ENCODE peak calls at places on chromosomes 12 and 14, in ten cellular contexts. H is sigmoid colon, O is K562, I is body of pancreas, E is right lobe of liver, B is endothelial cell of umbilical vein, U is heart left ventricle, C is A549, N is upper lobe of left lung, K is suprapubic skin. R is an unnamed sample.

GRCh38 chr14:84225243-84225642 is 1304.7 kb upstream of the FLRT2 start:
- DNase-seq in H (peak), N (no peak), K (no peak), B (no peak), O (no peak), U (no peak), C (no peak), E (no peak), I (peak), R (no peak)

GRCh38 chr14:101062065-101062450 is 158.5 kb upstream of the RTL1 start:
- DNase-seq in O (no peak), I (no peak), K (peak), B (no peak), U (peak), H (peak), N (no peak), C (no peak), E (peak), R (no peak)

GRCh38 chr14:84554136-84554535 is 975.8 kb upstream of the FLRT2 start:
- DNase-seq in N (no peak), K (no peak), U (no peak), O (no peak), B (peak), H (no peak), C (no peak), E (no peak), I (no peak), R (no peak)

GRCh38 chr12:77667101-77667500 is 163.6 kb upstream of the NAV3 start:
- DNase-seq in H (no peak), C (no peak), B (no peak), O (no peak), K (no peak), E (no peak), I (no peak), U (no peak), N (no peak), R (no peak)

GRCh38 chr12:11959117-11959823 is 111.5 kb upstream of the BCL2L14 start:
- DNase-seq in E (no peak), O (no peak), N (no peak), U (no peak), I (no peak), C (no peak), K (no peak), H (no peak), B (peak), R (no peak)

GRCh38 chr12:21906919-21907642 is 34.1 kb downstream of the ABCC9 start:
- DNase-seq in B (no peak), E (no peak), K (no peak), O (no peak), N (no peak), U (no peak), H (no peak), C (no peak), I (no peak), R (no peak)

GRCh38 chr14:99230271-99231141 is 41.5 kb downstream of the BCL11B start:
- DNase-seq in N (no peak), B (no peak), E (no peak), O (peak), C (no peak), H (no peak), U (no peak), K (no peak), I (no peak), R (no peak)

GRCh38 chr12:14239350-14239934 is 126.0 kb upstream of the ATF7IP start:
- DNase-seq in B (no peak), I (peak), U (no peak), C (no peak), E (peak), K (no peak), N (no peak), O (no peak), H (no peak), R (no peak)

GRCh38 chr14:100885196-100886030 is 18.1 kb downstream of the RTL1 start:
- DNase-seq in N (no peak), I (no peak), B (no peak), E (no peak), O (no peak), K (peak), C (no peak), U (no peak), H (peak), R (no peak)

GRCh38 chr14:33647385-33647786 is 303.5 kb downstream of the EGLN3 start:
- DNase-seq in U (no peak), K (no peak), O (no peak), H (no peak), E (no peak), C (no peak), B (peak), N (no peak), I (no peak), R (no peak)

GRCh38 chr12:69534389-69534822 is 50.9 kb upstream of the CCT2 start:
- DNase-seq in O (no peak), N (no peak), K (peak), H (peak), I (peak), E (no peak), C (peak), U (no peak), B (peak), R (no peak)

GRCh38 chr12:27031531-27031930 is 9.2 kb downstream of the MED21 start:
- DNase-seq in E (no peak), U (no peak), O (no peak), H (no peak), K (no peak), B (no peak), C (no peak), N (no peak), I (no peak), R (no peak)

GRCh38 chr14:86723254-86723624 is 1193.3 kb downstream of the FLRT2 start:
- DNase-seq in I (no peak), O (no peak), K (no peak), H (no peak), C (no peak), U (no peak), N (no peak), E (no peak), B (no peak), R (no peak)

GRCh38 chr12:27333311-27334009 is 824 bp downstream of the BMAL2 start:
- DNase-seq in N (peak), C (no peak), B (peak), O (peak), H (peak), K (no peak), I (peak), E (peak), U (peak), R (peak)

GRCh38 chr12:64990991-64991570 is 130.0 kb downstream of the WIF1 start:
- DNase-seq in N (no peak), B (no peak), C (no peak), O (no peak), H (no peak), K (no peak), I (no peak), E (no peak), U (no peak), R (no peak)

GRCh38 chr12:121963341-121964018 is 45.1 kb downstream of the CFAP251 start:
- DNase-seq in H (no peak), O (no peak), B (no peak), I (no peak), K (no peak), C (no peak), E (no peak), U (no peak), N (peak), R (no peak)

GRCh38 chr12:102964872-102965271 is 7.4 kb downstream of the ASCL1 start:
- DNase-seq in K (no peak), U (no peak), B (no peak), O (no peak), N (peak), H (no peak), E (no peak), I (peak), C (peak), R (peak)

GRCh38 chr12:108568653-108569154 is 6.3 kb downstream of the ISCU start:
- DNase-seq in H (no peak), C (no peak), O (no peak), U (no peak), N (no peak), K (no peak), B (no peak), I (no peak), E (no peak), R (no peak)

GRCh38 chr12:5222011-5222461 is 178.4 kb downstream of the KCNA5 start:
- DNase-seq in I (no peak), B (no peak), H (no peak), E (no peak), N (no peak), O (no peak), C (no peak), K (no peak), U (no peak), R (no peak)

GRCh38 chr14:51852541-51852940 is 7.9 kb upstream of the GNG2 start:
- DNase-seq in H (no peak), B (no peak), N (no peak), I (no peak), E (no peak), U (no peak), C (no peak), K (no peak), O (no peak), R (no peak)

GRCh38 chr12:50986961-50987737 is 34.8 kb downstream of the HIGD1C start:
- DNase-seq in K (no peak), N (no peak), U (no peak), B (peak), I (peak), E (no peak), O (peak), C (no peak), H (peak), R (peak)

GRCh38 chr14:103402700-103403099 is 17.5 kb downstream of the MARK3 start:
- DNase-seq in I (peak), N (no peak), B (peak), H (no peak), K (no peak), C (no peak), U (no peak), E (no peak), O (no peak), R (no peak)

GRCh38 chr12:113039911-113040425 is 16.6 kb upstream of the DTX1 start:
- DNase-seq in H (no peak), U (no peak), E (no peak), K (no peak), O (no peak), C (no peak), B (no peak), I (no peak), N (no peak), R (no peak)

GRCh38 chr14:101709962-101710891 is 51.3 kb upstream of the PPP2R5C start:
- DNase-seq in C (no peak), B (no peak), K (peak), N (no peak), O (peak), U (no peak), H (no peak), I (no peak), E (no peak), R (peak)

GRCh38 chr12:896031-896430 is 53.5 kb downstream of the RAD52 start:
- DNase-seq in E (no peak), H (no peak), U (no peak), B (no peak), O (no peak), I (no peak), K (no peak), C (no peak), N (no peak), R (no peak)

GRCh38 chr12:118432812-118433540 is 56.6 kb downstream of the SUDS3 start:
- DNase-seq in U (no peak), B (no peak), N (no peak), O (no peak), I (no peak), K (no peak), C (no peak), E (no peak), H (no peak), R (no peak)

GRCh38 chr12:25202139-25202538 is 7.1 kb downstream of the ETFRF1 start:
- DNase-seq in H (no peak), E (no peak), O (no peak), B (no peak), N (no peak), I (no peak), C (no peak), U (no peak), K (no peak), R (no peak)

GRCh38 chr12:83434600-83434999 is 747.9 kb downstream of the TMTC2 start:
- DNase-seq in O (no peak), N (no peak), C (no peak), E (no peak), B (no peak), I (no peak), H (no peak), U (no peak), K (no peak), R (no peak)

DNA sequence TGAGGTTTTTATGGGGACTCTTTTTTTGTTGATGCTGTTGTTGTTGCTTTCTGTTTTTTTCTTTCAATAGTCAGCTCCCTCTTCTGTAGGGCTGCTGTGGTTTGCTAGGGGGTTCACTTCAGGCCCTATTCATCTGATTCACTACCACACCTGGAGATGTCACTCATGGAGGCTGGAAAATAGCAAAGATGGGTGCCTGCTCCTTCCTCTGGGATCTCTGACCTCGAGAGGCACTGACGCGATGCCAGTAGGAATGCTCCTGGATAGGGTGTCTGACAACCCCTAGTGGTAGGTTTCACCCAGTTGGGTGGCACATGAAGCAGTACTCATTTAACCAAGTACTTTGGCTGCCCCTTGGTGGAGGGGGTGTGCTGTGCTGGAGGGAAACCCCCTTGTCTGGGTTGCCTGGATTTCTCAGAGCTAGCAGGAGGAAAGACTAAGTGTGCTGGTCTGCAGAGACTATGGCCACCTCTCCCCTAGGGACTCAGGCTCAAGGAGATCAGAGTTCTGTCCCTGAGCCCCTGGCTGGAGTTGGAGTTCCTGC is 745.5 kb downstream of the TMTC2 start:
- DNase-seq in B (no peak), O (no peak), U (no peak), H (no peak), K (no peak), I (no peak), E (no peak), N (no peak), C (no peak), R (no peak)
- H3K27ac ChIP-seq in B (no peak), O (no peak), U (no peak), H (no peak), K (no peak), I (no peak), E (no peak), N (no peak), C (no peak), R (no peak)

DNA sequence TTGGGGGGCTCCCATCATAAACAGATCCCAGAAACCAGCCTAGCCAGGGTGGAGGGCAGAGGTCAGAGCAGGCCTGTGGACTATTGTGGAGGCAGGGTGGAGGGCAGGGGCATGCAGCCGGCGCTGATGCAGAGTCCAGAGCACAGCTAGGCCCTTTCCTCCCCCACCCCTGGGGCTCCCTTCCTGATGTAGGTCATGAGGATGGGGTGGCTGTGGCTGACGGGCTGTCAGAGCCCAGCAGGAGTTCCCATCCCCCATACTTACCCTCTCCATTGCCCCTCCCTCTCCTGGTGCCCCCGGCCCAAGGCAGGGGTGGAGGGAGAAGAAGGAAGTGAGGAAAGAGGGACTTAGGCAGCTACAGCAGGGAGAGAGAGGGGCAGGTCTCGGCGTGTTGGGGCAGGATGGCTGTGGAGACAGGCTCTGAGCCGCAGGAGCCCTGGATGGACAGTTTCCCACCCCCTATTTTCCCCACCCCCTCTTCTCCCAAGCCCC is 5.7 kb upstream of the ZNF385A start:
- DNase-seq in B (no peak), O (peak), E (no peak), C (no peak), K (no peak), N (peak), I (no peak), H (no peak), U (no peak), R (no peak)
- TF ChIP-seq POLR2A in B (no peak), O (no peak), E (no peak), C (no peak), K (no peak), N (no peak), I (no peak), H (no peak), U (no peak), R (no peak)

DNA sequence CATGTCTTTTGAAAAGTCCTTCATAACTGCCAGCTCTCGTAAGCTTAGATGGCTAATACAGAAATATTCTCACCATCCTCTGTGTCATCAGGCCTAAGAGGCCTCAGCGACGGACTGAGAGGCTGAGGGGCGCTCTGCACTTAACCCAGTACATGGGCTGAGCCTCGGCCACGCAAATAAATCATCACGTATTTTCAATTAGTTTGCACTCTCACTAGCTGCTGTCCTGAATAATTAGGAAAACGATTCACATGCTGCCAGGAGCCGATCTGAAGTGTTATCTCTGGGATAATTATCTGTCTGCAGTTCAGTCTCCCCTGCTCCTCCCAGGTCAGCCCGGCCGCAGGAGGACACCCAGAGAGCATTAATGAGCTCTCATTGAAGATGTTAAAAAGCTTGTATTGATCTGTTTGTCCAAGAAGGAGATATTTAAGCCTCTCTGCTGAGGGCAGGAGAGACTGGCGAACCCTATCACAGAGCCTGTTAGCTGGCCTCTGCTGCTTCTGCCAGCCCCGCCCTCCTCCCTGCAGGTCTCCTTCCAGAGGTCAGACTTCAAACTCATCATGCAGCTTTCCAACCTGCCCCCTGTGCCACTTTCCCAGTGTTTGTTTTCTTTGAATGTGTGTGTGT is 1051.3 kb downstream of the VRK1 start:
- DNase-seq in O (no peak), I (no peak), E (peak), U (no peak), N (no peak), B (no peak), H (no peak), K (no peak), C (no peak), R (no peak)
- TF ChIP-seq CTCF in O (no peak), I (no peak), E (no peak), U (no peak), N (no peak), B (no peak), H (no peak), K (no peak), C (no peak), R (no peak)

DNA sequence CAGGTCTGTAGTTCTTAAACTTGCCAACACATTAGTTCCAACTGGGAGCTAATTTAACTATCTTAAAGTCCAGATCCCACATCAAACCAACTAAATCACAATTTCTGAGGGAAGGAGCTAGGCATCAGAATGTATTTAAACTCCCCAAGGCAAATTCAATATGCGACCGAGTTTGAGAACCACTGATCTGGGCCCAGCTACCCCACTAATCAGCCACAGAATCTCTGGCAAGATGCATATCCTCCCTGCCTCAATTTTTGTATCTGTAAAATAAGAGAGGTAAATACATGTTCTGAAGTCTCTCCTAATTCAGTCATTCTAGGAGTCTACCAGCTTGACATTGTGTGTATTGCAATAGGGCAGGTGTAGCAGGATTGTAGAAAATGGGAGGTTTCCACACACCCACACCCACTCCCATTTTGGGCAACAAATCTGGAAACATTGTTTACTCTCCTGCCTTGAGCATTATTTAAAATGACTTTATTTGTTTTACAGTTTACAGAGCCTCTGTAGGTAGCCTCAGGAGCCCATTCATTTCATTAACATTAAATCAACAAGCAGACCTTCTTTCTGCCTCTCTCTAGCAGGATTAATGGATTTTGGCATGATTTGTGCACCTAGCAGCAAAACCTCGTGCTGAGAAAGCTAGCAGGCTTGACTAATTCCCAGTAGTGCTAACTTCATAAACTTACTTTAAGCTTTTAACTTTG is 15.6 kb downstream of the LGR5 start:
- DNase-seq in H (no peak), O (no peak), I (no peak), U (no peak), N (no peak), E (no peak), B (no peak), K (no peak), C (no peak), R (no peak)
- H3K27ac ChIP-seq in H (no peak), O (no peak), I (no peak), U (no peak), N (no peak), E (no peak), B (no peak), K (no peak), C (no peak), R (no peak)

GRCh38 chr14:58149196-58149595 is 2.8 kb downstream of the ARMH4 start:
- DNase-seq in E (no peak), O (no peak), I (no peak), C (no peak), K (no peak), H (no peak), N (no peak), B (no peak), U (no peak), R (no peak)
- TF ChIP-seq POLR2A in E (no peak), O (no peak), I (no peak), C (no peak), K (no peak), H (no peak), N (no peak), B (no peak), U (no peak), R (no peak)

DNA sequence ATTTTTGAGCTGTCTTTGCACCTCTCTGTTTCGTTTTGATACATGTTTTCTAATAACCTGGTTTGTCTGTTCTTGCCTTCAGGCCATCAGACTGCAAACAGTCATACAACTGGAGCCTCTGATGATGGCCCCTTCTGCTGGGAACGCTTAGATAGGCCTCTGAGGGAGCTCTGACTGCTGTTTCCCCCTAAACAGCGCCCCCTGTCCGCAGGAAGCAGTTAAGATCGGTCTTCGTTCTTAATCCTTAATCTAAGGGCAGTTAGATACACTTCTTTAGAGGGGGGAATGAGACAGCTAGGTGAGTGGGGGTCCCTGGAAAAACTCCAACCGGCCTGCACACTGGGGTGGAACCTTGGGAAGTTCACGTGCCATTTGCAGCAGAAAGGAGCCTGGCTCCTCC is 1338.8 kb upstream of the SEL1L start:
- DNase-seq in H (no peak), C (no peak), N (no peak), O (no peak), B (no peak), I (peak), U (no peak), E (no peak), K (no peak), R (no peak)
- TF ChIP-seq CTCF in H (no peak), C (no peak), N (no peak), O (no peak), B (no peak), I (no peak), U (no peak), E (peak), K (no peak), R (no peak)